ENCODE peak calls at places on chromosome 9, in ten cellular contexts. Q, X, K, T, H, B, N, R, F and G are unnamed samples.

GRCh38 chr9:121819511-121820231 is 168.2 kb downstream of the DAB2IP start:
- DNase-seq in Q (peak; percentile 59), X (peak; percentile 22), K (no peak), T (no peak), H (no peak), B (peak; percentile 84), N (peak; percentile 38), R (peak; percentile 24), F (peak; percentile 63), G (peak; percentile 53)

GRCh38 chr9:17165734-17166133 is 30.9 kb downstream of the CNTLN start:
- DNase-seq in Q (no peak), X (no peak), K (no peak), T (no peak), H (no peak), B (no peak), N (no peak), R (no peak), F (no peak), G (no peak)

GRCh38 chr9:36873247-36873875 is 160.7 kb downstream of the PAX5 start:
- DNase-seq in Q (no peak), X (peak; percentile 29), K (peak; percentile 74), T (no peak), H (peak; percentile 81), B (peak; percentile 58), N (peak; percentile 47), R (peak; percentile 71), F (peak; percentile 49), G (peak; percentile 34)

GRCh38 chr9:92984976-92985375 is 37.7 kb downstream of the FGD3 start:
- DNase-seq in Q (no peak), X (no peak), K (no peak), T (no peak), H (no peak), B (no peak), N (no peak), R (no peak), F (no peak), G (no peak)

GRCh38 chr9:21761309-21761901 is 41.0 kb upstream of the MTAP start:
- DNase-seq in Q (no peak), X (no peak), K (no peak), T (no peak), H (no peak), B (no peak), N (peak; percentile 48), R (no peak), F (no peak), G (no peak)

GRCh38 chr9:87158779-87159178 is 211.5 kb upstream of the GAS1 start:
- DNase-seq in Q (no peak), X (no peak), K (no peak), T (no peak), H (no peak), B (no peak), N (no peak), R (no peak), F (no peak), G (no peak)

GRCh38 chr9:92970467-92970923 is 23.2 kb downstream of the FGD3 start:
- DNase-seq in Q (no peak), X (peak; percentile 18), K (no peak), T (no peak), H (peak; percentile 8), B (peak; percentile 83), N (peak; percentile 16), R (peak; percentile 21), F (peak; percentile 4), G (no peak)

GRCh38 chr9:27485158-27485557 is 38.9 kb upstream of the IFNK start:
- DNase-seq in Q (no peak), X (no peak), K (no peak), T (no peak), H (no peak), B (no peak), N (no peak), R (no peak), F (no peak), G (no peak)

GRCh38 chr9:127349483-127350127 is 47.4 kb upstream of the SLC2A8 start:
- DNase-seq in Q (no peak), X (no peak), K (no peak), T (no peak), H (peak; percentile 10), B (no peak), N (no peak), R (no peak), F (no peak), G (no peak)

GRCh38 chr9:93827545-93828330 is 127.4 kb downstream of the BARX1 start:
- DNase-seq in Q (peak; percentile 68), X (peak; percentile 37), K (peak; percentile 56), T (no peak), H (peak; percentile 55), B (peak; percentile 18), N (peak; percentile 43), R (peak; percentile 61), F (peak; percentile 28), G (peak; percentile 68)

GRCh38 chr9:96417610-96418073 is 528 bp downstream of the ZNF367 start:
- DNase-seq in Q (peak; percentile 75), X (no peak), K (no peak), T (no peak), H (no peak), B (no peak), N (no peak), R (no peak), F (no peak), G (no peak)

GRCh38 chr9:137606005-137606601 is 617 bp downstream of the ARRDC1 start:
- DNase-seq in Q (no peak), X (no peak), K (peak; percentile 74), T (no peak), H (peak; percentile 78), B (no peak), N (no peak), R (no peak), F (no peak), G (no peak)

GRCh38 chr9:114972510-114972909 is 42.1 kb upstream of the TNFSF8 start:
- DNase-seq in Q (no peak), X (no peak), K (no peak), T (no peak), H (no peak), B (peak; percentile 30), N (no peak), R (no peak), F (no peak), G (no peak)

GRCh38 chr9:28808042-28808441 is 1234.8 kb upstream of the C9orf72 start:
- DNase-seq in Q (no peak), X (no peak), K (no peak), T (no peak), H (no peak), B (peak; percentile 82), N (no peak), R (peak; percentile 71), F (no peak), G (no peak)

GRCh38 chr9:99824378-99825157 is 2.9 kb downstream of the NR4A3 start:
- DNase-seq in Q (peak; percentile 79), X (peak; percentile 21), K (peak; percentile 66), T (no peak), H (peak; percentile 64), B (no peak), N (peak; percentile 41), R (peak; percentile 55), F (no peak), G (peak; percentile 68)
- H3K4me3 ChIP-seq in Q (peak overlapping the region; percentile 83), X (peak overlapping the region; percentile 81), K (peak overlapping the region; percentile 83), T (peak overlapping the region; percentile 77), H (peak overlapping the region; percentile 81), B (peak overlapping the region; percentile 85), N (peak overlapping the region; percentile 90), R (peak overlapping the region; percentile 89), F (peak overlapping the region; percentile 78), G (peak overlapping the region; percentile 88)

GRCh38 chr9:130110166-130110565 is 56.5 kb downstream of the GPR107 start:
- DNase-seq in Q (no peak), X (no peak), K (no peak), T (no peak), H (no peak), B (no peak), N (no peak), R (no peak), F (no peak), G (no peak)
- TF ChIP-seq CTCF in Q (no peak), X (peak; percentile 31), K (no peak), T (no peak), H (no peak), B (peak; percentile 23), N (no peak), R (peak; percentile 31), F (peak; percentile 20), G (no peak)

GRCh38 chr9:133256686-133257091 is 18.3 kb downstream of the ABO start:
- DNase-seq in Q (no peak), X (no peak), K (no peak), T (no peak), H (no peak), B (no peak), N (no peak), R (no peak), F (no peak), G (no peak)
- H3K4me3 ChIP-seq in Q (no peak overlapping the region), X (no peak overlapping the region), K (no peak overlapping the region), T (no peak overlapping the region), H (no peak overlapping the region), B (no peak overlapping the region), N (no peak overlapping the region), R (no peak overlapping the region), F (no peak overlapping the region), G (no peak overlapping the region)

GRCh38 chr9:4768681-4769080 is 24.1 kb upstream of the RCL1 start:
- DNase-seq in Q (no peak), X (no peak), K (no peak), T (no peak), H (no peak), B (no peak), N (no peak), R (no peak), F (no peak), G (no peak)

GRCh38 chr9:4762108-4762888 is 21.3 kb upstream of the AK3 start:
- DNase-seq in Q (peak; percentile 83), X (peak; percentile 62), K (peak; percentile 78), T (no peak), H (peak; percentile 88), B (peak; percentile 77), N (peak; percentile 66), R (peak; percentile 92), F (peak; percentile 73), G (peak; percentile 80)

GRCh38 chr9:4764033-4764432 is 23.0 kb upstream of the AK3 start:
- DNase-seq in Q (no peak), X (no peak), K (no peak), T (no peak), H (no peak), B (no peak), N (no peak), R (no peak), F (no peak), G (no peak)

GRCh38 chr9:4760122-4760521 is 19.1 kb upstream of the AK3 start:
- DNase-seq in Q (no peak), X (no peak), K (no peak), T (no peak), H (no peak), B (no peak), N (no peak), R (no peak), F (no peak), G (no peak)

DNA sequence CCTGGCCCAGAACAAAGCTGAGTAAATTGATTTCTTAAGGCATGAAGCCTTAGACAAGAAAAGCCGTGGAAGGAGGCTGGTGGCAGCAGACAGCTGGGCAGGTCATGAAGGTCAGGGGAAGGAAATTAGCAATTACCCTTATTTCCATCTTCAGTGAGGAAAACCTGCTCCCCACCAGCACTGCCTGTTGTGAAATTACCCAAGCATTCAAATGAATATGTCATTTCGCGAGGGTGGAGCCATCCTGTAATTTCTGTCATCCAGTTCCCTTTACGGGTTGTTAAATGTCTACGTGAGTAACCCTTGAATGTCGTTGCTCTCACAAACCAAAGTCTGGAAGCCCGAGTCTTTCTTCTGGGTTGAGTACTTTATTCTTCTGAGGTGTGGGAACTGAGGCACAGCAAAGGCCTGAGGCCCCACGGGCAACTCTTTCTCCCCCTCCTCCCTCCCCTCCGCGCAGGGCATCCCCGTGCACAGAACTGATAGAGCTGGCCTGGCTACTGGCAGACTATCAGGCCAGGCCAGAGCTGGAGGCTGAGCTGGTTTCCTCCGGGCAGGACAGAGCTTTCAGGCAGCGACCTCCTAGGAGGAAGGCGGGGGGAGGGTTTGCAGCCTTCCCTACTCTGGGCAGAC is 22.0 kb upstream of the AK3 start:
- DNase-seq in Q (no peak), X (peak; percentile 20), K (peak; percentile 52), T (no peak), H (no peak), B (peak; percentile 17), N (no peak), R (peak; percentile 60), F (no peak), G (no peak)
- TF ChIP-seq CTCF in Q (no peak), X (no peak), K (no peak), T (peak; percentile 68), H (no peak), B (no peak), N (no peak), R (no peak), F (no peak), G (no peak)